ENCODE peak calls at places on chromosomes 4 and X, in six cellular contexts. Z is activated naive CD8-positive, alpha-beta T cell treated with anti-CD3 and anti-CD28 coated beads, Interleukin-2, amount 50 U/mL, for 16 hours; I is HFF-Myc; D is iris pigment epithelial cell; U is NCI-H774; B is AG09319. G is an unnamed sample.

GRCh38 chr4:4876945-4877661 is 17.6 kb downstream of the MSX1 start:
- DNase-seq in Z (no peak), I (no peak), D (no peak), U (no peak), B (no peak), G (no peak)

GRCh38 chrX:1093112-1093511 is 119.3 kb downstream of the CRLF2 start:
- DNase-seq in Z (peak; percentile 24), I (no peak), D (no peak), U (no peak), B (no peak), G (peak; percentile 45)

GRCh38 chr4:98794565-98795205 is 134.2 kb downstream of the EIF4E start:
- DNase-seq in Z (no peak), I (no peak), D (peak; percentile 78), U (no peak), B (no peak), G (no peak)

GRCh38 chr4:184826315-184827266 is 823 bp upstream of the ACSL1 start:
- DNase-seq in Z (no peak), I (no peak), D (peak; percentile 33), U (peak; percentile 20), B (no peak), G (peak; percentile 92)

GRCh38 chr4:147822128-147822527 is 90.2 kb downstream of the ARHGAP10 start:
- DNase-seq in Z (no peak), I (no peak), D (peak; percentile 90), U (no peak), B (peak; percentile 94), G (no peak)

GRCh38 chrX:130091976-130092522 is 18.2 kb downstream of the ELF4 start:
- DNase-seq in Z (peak; percentile 21), I (no peak), D (no peak), U (no peak), B (no peak), G (peak; percentile 97)

GRCh38 chrX:101550825-101551767 is 749 bp downstream of the ARMCX1 start:
- DNase-seq in Z (no peak), I (no peak), D (peak; percentile 41), U (no peak), B (no peak), G (no peak)

GRCh38 chr4:188400456-188400855 is 261.2 kb downstream of the TRIML1 start:
- DNase-seq in Z (no peak), I (no peak), D (no peak), U (no peak), B (no peak), G (no peak)

GRCh38 chrX:126551725-126552312 is 795 bp downstream of the DCAF12L1 start:
- DNase-seq in Z (no peak), I (no peak), D (no peak), U (no peak), B (no peak), G (peak; percentile 69)

GRCh38 chrX:17323397-17323796 is 51.6 kb upstream of the NHS start:
- DNase-seq in Z (no peak), I (no peak), D (no peak), U (no peak), B (no peak), G (no peak)

GRCh38 chr4:186643501-186644315 is 79.9 kb downstream of the FAT1 start:
- DNase-seq in Z (no peak), I (no peak), D (peak; percentile 85), U (no peak), B (no peak), G (no peak)

GRCh38 chr4:101730291-101731117 is 60.0 kb upstream of the BANK1 start:
- DNase-seq in Z (peak; percentile 4), I (peak; percentile 69), D (peak; percentile 80), U (no peak), B (peak; percentile 52), G (peak; percentile 75)

G was measured in spleen.